ENCODE peak calls at places on chromosome 2, in six cellular contexts. K is HTR-8/SVneo, X is GM04504, A is NCI-H524, Y is NCI-H2171 treated with DMSO at 0.1 percent for 48 hours, H is NCI-H1105. B is an unnamed sample.

GRCh38 chr2:182324665-182325064 is 102.2 kb downstream of the PDE1A start:
- DNase-seq in H (no peak), Y (no peak), X (no peak), A (no peak), K (peak; percentile 12), B (no peak)

GRCh38 chr2:239188536-239188935 is 212.3 kb downstream of the HDAC4 start:
- DNase-seq in K (no peak), X (no peak), H (no peak), A (no peak), Y (no peak), B (peak; percentile 14)

GRCh38 chr2:168452781-168453180 is 3.3 kb upstream of the CERS6 start:
- DNase-seq in X (no peak), H (no peak), A (no peak), K (no peak), Y (no peak), B (no peak)

GRCh38 chr2:180240774-180241173 is 233.7 kb upstream of the CWC22 start:
- DNase-seq in K (no peak), H (no peak), X (no peak), A (no peak), Y (peak; percentile 9), B (no peak)

GRCh38 chr2:15069149-15069548 is 436.6 kb downstream of the LRATD1 start:
- DNase-seq in X (peak; percentile 46), A (no peak), Y (no peak), H (no peak), K (no peak), B (no peak)

GRCh38 chr2:209937893-209938292 is 64.5 kb upstream of the RPE start:
- DNase-seq in K (no peak), A (no peak), H (no peak), X (no peak), Y (no peak), B (no peak)

GRCh38 chr2:69375494-69376353 is 11.3 kb downstream of the GFPT1 start:
- DNase-seq in H (peak; percentile 23), X (no peak), K (no peak), A (no peak), Y (no peak), B (no peak)

GRCh38 chr2:13968811-13969210 is 663.7 kb upstream of the LRATD1 start:
- DNase-seq in A (no peak), K (peak; percentile 7), X (peak; percentile 3), Y (no peak), H (no peak), B (no peak)

GRCh38 chr2:240627736-240628506 is 2.6 kb downstream of the GPR35 start:
- DNase-seq in A (no peak), K (no peak), Y (no peak), H (no peak), X (no peak), B (no peak)

GRCh38 chr2:68193144-68193543 is 35.5 kb downstream of the PNO1 start:
- DNase-seq in Y (no peak), A (no peak), X (no peak), K (no peak), H (no peak), B (no peak)

GRCh38 chr2:11562476-11562875 is 28.6 kb downstream of the GREB1 start:
- DNase-seq in K (no peak), X (no peak), A (no peak), H (no peak), Y (no peak), B (peak; percentile 69)

B was measured in upper lobe of left lung.